ENCODE peak calls at places on chromosomes 5 and 9, in six cellular contexts. One of them, this sample, is unnamed.

GRCh38 chr5:128782446-128782845 is 182.8 kb upstream of the SLC27A6 start:
- DNase-seq in IMR-90: peak
- DNase-seq in heart left ventricle: peak
- DNase-seq in HCT116: peak
- DNase-seq in RWPE1: peak
- DNase-seq in ovary: no peak
- DNase-seq in this sample: no peak

GRCh38 chr9:104836235-104836634 is 72.3 kb downstream of the NIPSNAP3B start:
- DNase-seq in IMR-90: peak
- DNase-seq in HCT116: no peak
- DNase-seq in heart left ventricle: no peak
- DNase-seq in RWPE1: no peak
- DNase-seq in ovary: no peak
- DNase-seq in this sample: no peak

GRCh38 chr9:130570200-130570599 is 9.2 kb upstream of the FUBP3 start:
- DNase-seq in heart left ventricle: no peak
- DNase-seq in ovary: no peak
- DNase-seq in IMR-90: peak
- DNase-seq in RWPE1: peak
- DNase-seq in HCT116: peak
- DNase-seq in this sample: no peak

GRCh38 chr9:104069288-104069687 is 24.8 kb upstream of the SMC2 start:
- DNase-seq in HCT116: no peak
- DNase-seq in heart left ventricle: no peak
- DNase-seq in IMR-90: no peak
- DNase-seq in ovary: no peak
- DNase-seq in RWPE1: no peak
- DNase-seq in this sample: no peak

GRCh38 chr5:167802755-167803431 is 488.6 kb upstream of the WWC1 start:
- DNase-seq in IMR-90: no peak
- DNase-seq in heart left ventricle: no peak
- DNase-seq in RWPE1: no peak
- DNase-seq in ovary: no peak
- DNase-seq in HCT116: no peak
- DNase-seq in this sample: peak

GRCh38 chr9:131324736-131325679 is 35.5 kb downstream of the PLPP7 start:
- DNase-seq in ovary: no peak
- DNase-seq in RWPE1: no peak
- DNase-seq in IMR-90: no peak
- DNase-seq in heart left ventricle: peak
- DNase-seq in HCT116: no peak
- DNase-seq in this sample: peak

GRCh38 chr5:172429201-172429940 is 25.0 kb downstream of the SH3PXD2B start:
- DNase-seq in ovary: no peak
- DNase-seq in IMR-90: peak
- DNase-seq in heart left ventricle: no peak
- DNase-seq in HCT116: no peak
- DNase-seq in RWPE1: no peak
- DNase-seq in this sample: no peak

GRCh38 chr9:25702536-25702935 is 24.3 kb upstream of the TUSC1 start:
- DNase-seq in IMR-90: peak
- DNase-seq in heart left ventricle: no peak
- DNase-seq in ovary: no peak
- DNase-seq in RWPE1: no peak
- DNase-seq in HCT116: no peak
- DNase-seq in this sample: no peak

GRCh38 chr5:11468334-11469039 is 435.8 kb downstream of the CTNND2 start:
- DNase-seq in IMR-90: no peak
- DNase-seq in heart left ventricle: no peak
- DNase-seq in HCT116: no peak
- DNase-seq in RWPE1: peak
- DNase-seq in ovary: no peak
- DNase-seq in this sample: peak

GRCh38 chr5:90307386-90308181 is 102.0 kb downstream of the CETN3 start:
- DNase-seq in HCT116: no peak
- DNase-seq in IMR-90: no peak
- DNase-seq in RWPE1: no peak
- DNase-seq in ovary: no peak
- DNase-seq in heart left ventricle: no peak
- DNase-seq in this sample: no peak

GRCh38 chr9:128201441-128202369 is 1.5 kb upstream of the DNM1 start:
- DNase-seq in heart left ventricle: no peak
- DNase-seq in ovary: no peak
- DNase-seq in IMR-90: peak
- DNase-seq in HCT116: no peak
- DNase-seq in RWPE1: no peak
- DNase-seq in this sample: no peak

GRCh38 chr5:178363501-178364325 is 131.1 kb upstream of the PHYKPL start:
- DNase-seq in RWPE1: no peak
- DNase-seq in HCT116: no peak
- DNase-seq in IMR-90: no peak
- DNase-seq in heart left ventricle: no peak
- DNase-seq in ovary: no peak
- DNase-seq in this sample: no peak

GRCh38 chr9:131255731-131256197 is 20.5 kb downstream of the FAM78A start:
- DNase-seq in HCT116: no peak
- DNase-seq in ovary: no peak
- DNase-seq in IMR-90: no peak
- DNase-seq in heart left ventricle: peak
- DNase-seq in RWPE1: no peak
- DNase-seq in this sample: no peak

GRCh38 chr5:60699549-60700346 is at the start of gene DEPDC1B:
- DNase-seq in HCT116: peak
- DNase-seq in RWPE1: peak
- DNase-seq in ovary: peak
- DNase-seq in IMR-90: peak
- DNase-seq in heart left ventricle: peak
- DNase-seq in this sample: peak

GRCh38 chr5:34889394-34889793 is 25.9 kb downstream of the RAD1 start:
- DNase-seq in HCT116: no peak
- DNase-seq in RWPE1: no peak
- DNase-seq in ovary: no peak
- DNase-seq in IMR-90: no peak
- DNase-seq in heart left ventricle: no peak
- DNase-seq in this sample: no peak

GRCh38 chr5:73299665-73300435 is 126.9 kb downstream of the TMEM174 start:
- DNase-seq in heart left ventricle: no peak
- DNase-seq in RWPE1: no peak
- DNase-seq in ovary: no peak
- DNase-seq in HCT116: no peak
- DNase-seq in IMR-90: peak
- DNase-seq in this sample: peak

GRCh38 chr5:176771102-176771845 is 39.1 kb upstream of the UNC5A start:
- DNase-seq in ovary: no peak
- DNase-seq in RWPE1: no peak
- DNase-seq in HCT116: no peak
- DNase-seq in heart left ventricle: no peak
- DNase-seq in IMR-90: no peak
- DNase-seq in this sample: peak

GRCh38 chr5:144487761-144488160 is 317.1 kb downstream of the KCTD16 start:
- DNase-seq in RWPE1: no peak
- DNase-seq in IMR-90: no peak
- DNase-seq in HCT116: no peak
- DNase-seq in ovary: no peak
- DNase-seq in heart left ventricle: no peak
- DNase-seq in this sample: no peak

GRCh38 chr9:16132513-16132912 is 579.7 kb downstream of the CCDC171 start:
- DNase-seq in HCT116: no peak
- DNase-seq in RWPE1: no peak
- DNase-seq in heart left ventricle: no peak
- DNase-seq in ovary: no peak
- DNase-seq in IMR-90: peak
- DNase-seq in this sample: no peak

DNA sequence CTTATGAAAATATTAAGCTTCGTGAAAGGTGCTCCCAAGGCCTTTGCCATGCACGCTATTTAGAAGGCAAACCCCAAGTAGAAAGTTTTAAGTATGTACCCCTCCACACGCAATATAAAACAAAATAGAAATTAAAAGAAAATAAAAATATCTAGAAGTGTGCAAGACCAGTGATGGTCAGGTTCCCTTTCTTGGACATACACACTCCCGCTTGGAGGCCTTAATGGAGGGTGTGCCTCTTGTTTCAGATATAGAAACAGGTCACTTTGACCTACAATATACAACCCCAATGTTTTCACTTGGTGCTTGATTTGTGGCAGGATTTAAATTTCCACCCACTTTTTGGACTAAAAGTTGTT is 127.4 kb upstream of the STC2 start:
- DNase-seq in heart left ventricle: no peak
- DNase-seq in IMR-90: no peak
- DNase-seq in ovary: no peak
- DNase-seq in HCT116: no peak
- DNase-seq in RWPE1: no peak
- DNase-seq in this sample: no peak
- H3K27ac ChIP-seq in heart left ventricle: peak
- H3K27ac ChIP-seq in IMR-90: peak
- H3K27ac ChIP-seq in ovary: no peak
- H3K27ac ChIP-seq in HCT116: peak
- H3K27ac ChIP-seq in RWPE1: peak
- H3K27ac ChIP-seq in this sample: no peak

DNA sequence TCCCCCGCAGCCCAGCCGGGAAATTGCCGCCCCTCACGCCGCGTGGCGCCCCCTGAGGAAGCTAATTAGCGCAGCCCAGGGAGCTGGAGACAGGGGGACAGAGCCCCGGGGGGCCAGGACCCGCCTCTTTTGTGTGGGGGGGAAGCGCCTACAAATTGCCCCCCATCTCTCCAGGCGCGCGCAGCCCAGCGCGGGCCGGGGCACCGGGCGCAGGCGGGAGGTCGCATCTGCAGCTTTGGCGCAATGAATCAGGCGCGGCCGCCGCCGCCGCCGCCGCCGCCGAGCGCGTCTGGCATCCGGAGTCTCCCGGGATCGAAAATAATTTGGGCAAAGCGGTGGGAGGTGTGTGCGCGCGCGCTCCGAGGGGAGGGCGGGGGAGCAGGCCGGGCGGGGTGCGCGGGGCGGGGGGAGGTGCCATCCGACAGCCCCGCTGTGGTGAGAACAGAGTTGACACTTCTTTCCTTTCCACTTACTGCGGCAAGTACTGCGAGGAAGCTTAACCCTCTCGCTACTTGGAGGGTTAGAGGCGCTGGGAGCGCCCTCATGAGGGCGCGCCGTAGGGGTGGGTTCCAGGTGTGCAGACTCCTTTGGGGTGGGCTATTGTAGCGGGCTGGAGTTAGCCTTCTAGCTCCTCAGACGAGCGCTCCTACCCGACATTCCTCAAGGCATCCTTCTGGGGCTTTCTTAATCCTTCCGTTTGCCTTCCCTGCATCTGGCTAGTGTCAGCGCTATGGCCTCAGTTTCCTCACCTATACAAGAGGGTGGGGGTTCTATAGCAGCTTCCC is 63.1 kb downstream of the CXXC5 start:
- DNase-seq in HCT116: no peak
- DNase-seq in RWPE1: peak
- DNase-seq in IMR-90: peak
- DNase-seq in ovary: peak
- DNase-seq in heart left ventricle: peak
- DNase-seq in this sample: peak
- TF ChIP-seq CTCF in HCT116: peak
- TF ChIP-seq CTCF in RWPE1: no peak
- TF ChIP-seq CTCF in IMR-90: peak
- TF ChIP-seq CTCF in ovary: no peak
- TF ChIP-seq CTCF in heart left ventricle: no peak
- TF ChIP-seq CTCF in this sample: peak

GRCh38 chr9:86684148-86684547 is 263.2 kb downstream of the GAS1 start:
- DNase-seq in IMR-90: peak
- DNase-seq in RWPE1: no peak
- DNase-seq in heart left ventricle: no peak
- DNase-seq in ovary: no peak
- DNase-seq in HCT116: no peak
- DNase-seq in this sample: no peak
- H3K27ac ChIP-seq in IMR-90: no peak
- H3K27ac ChIP-seq in RWPE1: no peak
- H3K27ac ChIP-seq in heart left ventricle: no peak
- H3K27ac ChIP-seq in ovary: no peak
- H3K27ac ChIP-seq in HCT116: no peak
- H3K27ac ChIP-seq in this sample: no peak

GRCh38 chr9:117444466-117444865 is 29.6 kb upstream of the ASTN2 start:
- DNase-seq in HCT116: no peak
- DNase-seq in ovary: no peak
- DNase-seq in RWPE1: no peak
- DNase-seq in heart left ventricle: no peak
- DNase-seq in IMR-90: no peak
- DNase-seq in this sample: no peak

GRCh38 chr9:117451336-117451735 is 36.5 kb upstream of the ASTN2 start:
- DNase-seq in HCT116: no peak
- DNase-seq in ovary: no peak
- DNase-seq in heart left ventricle: no peak
- DNase-seq in RWPE1: no peak
- DNase-seq in IMR-90: no peak
- DNase-seq in this sample: no peak

DNA sequence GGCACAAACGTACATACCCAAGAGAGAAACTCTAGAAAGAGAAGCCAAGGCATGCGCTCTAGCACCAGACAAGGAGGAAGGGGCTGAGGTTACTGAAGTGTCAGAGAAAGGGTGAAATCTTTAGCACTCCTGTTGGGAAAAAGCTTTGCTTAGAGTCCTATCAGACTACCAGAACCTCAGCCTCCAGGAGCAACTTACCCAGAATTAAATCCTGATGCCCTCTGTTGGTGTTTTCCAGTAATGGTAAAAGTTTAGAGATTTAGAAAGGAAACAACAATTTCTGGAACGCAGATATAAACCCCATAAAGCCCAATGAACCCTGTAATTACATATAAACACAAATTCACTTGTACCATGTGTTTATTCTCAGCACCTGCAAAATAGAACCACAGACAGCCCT is 33.2 kb upstream of the ASTN2 start:
- DNase-seq in IMR-90: no peak
- DNase-seq in heart left ventricle: no peak
- DNase-seq in HCT116: no peak
- DNase-seq in ovary: no peak
- DNase-seq in RWPE1: no peak
- DNase-seq in this sample: no peak
- TF ChIP-seq CTCF in IMR-90: peak
- TF ChIP-seq CTCF in heart left ventricle: no peak
- TF ChIP-seq CTCF in HCT116: no peak
- TF ChIP-seq CTCF in ovary: no peak
- TF ChIP-seq CTCF in RWPE1: no peak
- TF ChIP-seq CTCF in this sample: peak

GRCh38 chr9:112867275-112867991 is 23.2 kb downstream of the SLC46A2 start:
- DNase-seq in ovary: no peak
- DNase-seq in RWPE1: peak
- DNase-seq in heart left ventricle: no peak
- DNase-seq in HCT116: peak
- DNase-seq in IMR-90: peak
- DNase-seq in this sample: peak
- H3K27ac ChIP-seq in ovary: no peak
- H3K27ac ChIP-seq in RWPE1: peak
- H3K27ac ChIP-seq in heart left ventricle: no peak
- H3K27ac ChIP-seq in HCT116: peak
- H3K27ac ChIP-seq in IMR-90: peak
- H3K27ac ChIP-seq in this sample: no peak

This sample was measured in endodermal cell.